ENCODE peak calls at places on chromosomes 13 and 19, in ten cellular contexts. N is fibroblast of lung, T is thoracic aorta, Z is left lung, F is heart right ventricle, R is cardiac muscle cell, M is osteoblast, C is transverse colon, P is A549, S is GM23338. B is an unnamed sample.

GRCh38 chr19:16325161-16325527 is 518 bp downstream of the KLF2 start:
- DNase-seq in T (no peak), N (no peak), R (peak; percentile 56), P (peak; percentile 41), S (peak; percentile 71), M (no peak), F (no peak), C (peak; percentile 39), Z (peak; percentile 53), B (no peak)

GRCh38 chr13:95553271-95553588 is 710 bp downstream of the CLDN10 start:
- DNase-seq in F (no peak), T (no peak), P (no peak), Z (no peak), R (no peak), C (no peak), N (no peak), S (peak; percentile 46), M (peak; percentile 56), B (no peak)

GRCh38 chr19:4534836-4535658 is at the start of gene PLIN5:
- DNase-seq in S (peak; percentile 96), Z (peak; percentile 75), T (no peak), M (peak; percentile 96), C (peak; percentile 84), P (peak; percentile 66), R (peak; percentile 87), N (peak; percentile 47), F (peak; percentile 81), B (no peak)

GRCh38 chr19:42143341-42144234 is 11.3 kb upstream of the POU2F2 start:
- DNase-seq in S (peak; percentile 87), P (peak; percentile 48), F (no peak), N (peak; percentile 37), R (peak; percentile 85), Z (no peak), C (no peak), M (peak; percentile 66), T (no peak), B (no peak)

GRCh38 chr13:77345150-77345780 is 18.4 kb upstream of the MYCBP2 start:
- DNase-seq in M (no peak), R (no peak), P (no peak), Z (no peak), C (no peak), N (no peak), F (no peak), T (no peak), S (no peak), B (no peak)

GRCh38 chr13:44052843-44053607 is 173.3 kb downstream of the LACC1 start:
- DNase-seq in M (no peak), F (no peak), R (peak; percentile 39), Z (peak; percentile 34), N (peak; percentile 53), S (peak; percentile 60), C (peak; percentile 17), P (no peak), T (peak; percentile 7), B (no peak)

GRCh38 chr13:84658881-84659661 is 776.8 kb upstream of the SLITRK1 start:
- DNase-seq in F (no peak), P (no peak), Z (no peak), T (no peak), N (peak; percentile 63), M (no peak), C (no peak), R (no peak), S (no peak), B (no peak)

GRCh38 chr19:30695171-30695875 is 323.1 kb downstream of the ZNF536 start:
- DNase-seq in T (no peak), R (peak; percentile 48), Z (no peak), M (no peak), P (no peak), N (no peak), F (no peak), C (no peak), S (peak; percentile 78), B (no peak)

GRCh38 chr19:58513694-58514563 is 2.1 kb upstream of the SLC27A5 start:
- DNase-seq in T (no peak), F (peak; percentile 77), M (peak; percentile 99), C (peak; percentile 94), S (peak; percentile 96), P (peak; percentile 92), R (peak; percentile 95), N (peak; percentile 83), Z (peak; percentile 91), B (no peak)

GRCh38 chr19:49712397-49712859 is 21.5 kb downstream of the CPT1C start:
- DNase-seq in S (peak; percentile 92), F (peak; percentile 40), C (peak; percentile 47), Z (no peak), T (no peak), M (peak; percentile 87), N (peak; percentile 61), P (peak; percentile 96), R (no peak), B (no peak)

GRCh38 chr13:80011448-80012212 is 329.3 kb downstream of the SPRY2 start:
- DNase-seq in C (peak; percentile 20), S (no peak), M (no peak), F (no peak), T (no peak), R (no peak), N (no peak), Z (no peak), P (no peak), B (no peak)

GRCh38 chr19:45922281-45922680 is 7.7 kb upstream of the NANOS2 start:
- DNase-seq in P (peak; percentile 66), M (peak; percentile 89), N (no peak), T (no peak), R (no peak), S (peak; percentile 94), C (no peak), Z (no peak), F (no peak), B (no peak)

GRCh38 chr19:35752746-35753350 is 4.0 kb downstream of the HSPB6 start:
- DNase-seq in F (no peak), P (no peak), T (no peak), S (no peak), N (peak; percentile 29), R (no peak), M (no peak), C (peak; percentile 7), Z (no peak), B (no peak)

GRCh38 chr19:41064974-41065569 is 23.2 kb upstream of the CYP2A13 start:
- DNase-seq in S (peak; percentile 88), M (no peak), R (peak; percentile 14), N (peak; percentile 31), Z (no peak), P (peak; percentile 69), C (no peak), T (no peak), F (no peak), B (no peak)

GRCh38 chr13:114235697-114236096 is 1.0 kb downstream of the CDC16 start:
- DNase-seq in R (no peak), C (no peak), Z (no peak), M (no peak), F (no peak), S (no peak), P (no peak), N (no peak), T (no peak), B (no peak)

GRCh38 chr19:14146789-14147216 is 10.4 kb upstream of the ASF1B start:
- DNase-seq in N (peak; percentile 53), C (no peak), T (no peak), S (no peak), M (peak; percentile 99), F (no peak), P (no peak), Z (no peak), R (no peak), B (no peak)

DNA sequence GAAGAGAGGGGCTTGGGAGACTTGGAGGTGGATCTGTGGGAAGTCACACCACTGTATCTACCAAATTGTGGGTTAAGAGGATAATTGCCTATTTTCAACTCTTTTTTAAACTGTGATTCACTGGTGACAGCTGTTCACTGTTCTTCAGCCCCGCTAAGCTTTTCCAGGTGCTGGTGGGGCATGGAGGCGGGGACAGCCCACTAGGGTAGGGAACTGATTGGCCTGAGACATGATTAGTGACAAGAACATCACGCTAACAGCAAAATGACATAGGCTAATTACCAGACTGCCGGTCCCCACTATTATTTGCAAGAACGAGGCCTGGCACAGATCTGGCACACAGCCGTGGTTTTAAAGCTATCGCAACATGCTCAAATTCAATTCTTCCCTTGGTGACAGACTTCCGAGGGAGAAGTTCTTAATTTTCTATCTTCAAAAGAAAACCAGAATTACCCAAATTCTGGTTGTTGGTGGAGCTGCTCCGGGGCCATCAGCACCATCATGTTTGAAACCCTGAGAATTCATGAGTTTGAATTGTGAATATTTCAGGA is 18.0 kb downstream of the DOCK9 start:
- DNase-seq in F (no peak), R (no peak), M (no peak), S (no peak), N (no peak), Z (no peak), P (no peak), C (no peak), T (no peak), B (no peak)
- H3K4me3 ChIP-seq in F (no peak overlapping the region), R (no peak overlapping the region), M (no peak overlapping the region), S (no peak overlapping the region), N (no peak overlapping the region), Z (no peak overlapping the region), P (no peak overlapping the region), C (no peak overlapping the region), T (no peak overlapping the region), B (no peak overlapping the region)

GRCh38 chr13:94480672-94481145 is 1.2 kb upstream of the DCT start:
- DNase-seq in S (no peak), P (no peak), N (peak; percentile 74), Z (no peak), M (peak; percentile 42), F (no peak), R (no peak), T (no peak), C (no peak), B (no peak)
- H3K27ac ChIP-seq in S (no peak overlapping the region), P (no peak overlapping the region), N (no peak overlapping the region), Z (peak overlapping the region; percentile 55), M (peak overlapping the region; percentile 52), F (no peak overlapping the region), R (no peak overlapping the region), T (no peak overlapping the region), C (no peak overlapping the region), B (no peak overlapping the region)

DNA sequence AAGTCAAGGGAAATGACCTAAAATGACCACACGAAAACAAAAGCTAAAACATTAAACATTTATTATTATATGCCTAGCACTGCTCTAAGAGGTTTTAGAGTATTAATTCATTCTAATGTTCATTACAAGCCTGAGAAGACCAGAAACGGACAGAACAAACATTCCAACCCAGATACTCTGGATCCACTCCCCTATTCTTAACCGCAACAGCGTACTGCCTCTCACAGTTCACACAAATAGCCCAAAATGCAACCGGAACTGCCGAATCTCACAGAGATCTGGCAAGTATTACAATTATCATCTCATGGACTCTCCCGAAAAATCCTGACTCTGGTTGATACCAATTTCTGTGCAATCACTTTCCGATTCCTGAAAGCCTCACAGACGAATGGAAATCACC is 1.4 kb downstream of the ZNF780B start:
- DNase-seq in T (no peak), P (no peak), S (no peak), Z (no peak), N (no peak), F (no peak), M (no peak), C (no peak), R (no peak), B (no peak)
- H3K4me3 ChIP-seq in T (peak overlapping the region; percentile 75), P (no peak overlapping the region), S (peak overlapping the region; percentile 76), Z (peak overlapping the region; percentile 78), N (peak overlapping the region; percentile 85), F (peak overlapping the region; percentile 76), M (peak overlapping the region; percentile 96), C (no peak overlapping the region), R (peak overlapping the region; percentile 50), B (no peak overlapping the region)

DNA sequence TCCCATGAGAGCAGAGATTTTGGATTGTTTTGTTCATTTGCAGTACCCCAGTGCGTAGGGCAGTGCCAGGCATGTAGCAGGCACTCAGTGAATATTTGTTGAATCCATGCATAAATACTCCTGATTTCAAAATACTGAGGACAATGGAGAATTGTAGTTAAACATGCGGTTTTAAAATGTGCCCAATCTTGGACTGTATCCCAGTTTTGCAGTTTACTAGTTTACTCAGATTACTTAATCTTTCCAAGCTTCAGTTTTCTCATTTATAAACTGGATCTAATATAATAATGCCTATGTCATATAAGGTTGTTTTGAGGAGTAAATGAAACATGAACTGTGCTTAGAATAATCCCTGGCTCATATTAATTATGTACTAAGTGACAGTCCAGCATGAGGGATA is 39.0 kb downstream of the RCBTB2 start:
- DNase-seq in R (no peak), S (no peak), N (peak; percentile 63), F (no peak), C (no peak), Z (no peak), T (no peak), M (no peak), P (no peak), B (no peak)
- H3K27ac ChIP-seq in R (no peak overlapping the region), S (no peak overlapping the region), N (no peak overlapping the region), F (peak overlapping the region; percentile 28), C (peak overlapping the region; percentile 24), Z (peak overlapping the region; percentile 42), T (no peak overlapping the region), M (no peak overlapping the region), P (no peak overlapping the region), B (peak overlapping the region; percentile 66)

B was measured in vagina.